ENCODE peak calls at places on chromosomes 4 and X, in four cellular contexts. Z is B cell; R is CD8-positive, alpha-beta T cell; W is pancreas. J is an unnamed sample.

GRCh38 chr4:177737387-177737965 is 295.2 kb upstream of the AGA start:
- DNase-seq in R (no peak), Z (no peak), W (no peak), J (no peak)

GRCh38 chrX:13398073-13398823 is 78.4 kb upstream of the ATXN3L start:
- DNase-seq in R (no peak), W (no peak), Z (no peak), J (peak)

GRCh38 chrX:2652106-2652505 is 39.0 kb upstream of the CD99 start:
- DNase-seq in W (no peak), Z (no peak), R (no peak), J (no peak)

GRCh38 chr4:182754895-182755294 is 162.3 kb downstream of the DCTD start:
- DNase-seq in R (no peak), W (no peak), Z (no peak), J (no peak)

GRCh38 chr4:39104255-39104654 is 42.2 kb downstream of the KLHL5 start:
- DNase-seq in W (no peak), Z (no peak), R (no peak), J (no peak)

GRCh38 chrX:150429577-150429976 is 66.5 kb downstream of the MAMLD1 start:
- DNase-seq in R (no peak), Z (no peak), W (no peak), J (peak)

GRCh38 chr4:44916406-44916805 is 190.1 kb upstream of the GNPDA2 start:
- DNase-seq in R (no peak), Z (no peak), W (no peak), J (no peak)

GRCh38 chr4:90121961-90122748 is 5.0 kb upstream of the CCSER1 start:
- DNase-seq in W (no peak), Z (no peak), R (no peak), J (no peak)

GRCh38 chr4:8895295-8895694 is 23.7 kb upstream of the HMX1 start:
- DNase-seq in Z (no peak), W (no peak), R (no peak), J (no peak)

GRCh38 chrX:112450810-112451209 is 228.9 kb downstream of the LHFPL1 start:
- DNase-seq in R (no peak), W (no peak), Z (no peak), J (no peak)

GRCh38 chr4:44725166-44725565 is 1.2 kb downstream of the GNPDA2 start:
- DNase-seq in Z (no peak), W (no peak), R (no peak), J (no peak)

GRCh38 chr4:6751611-6752485 is 30.7 kb upstream of the KIAA0232 start:
- DNase-seq in Z (no peak), R (no peak), W (no peak), J (no peak)

GRCh38 chr4:107736037-107736436 is 16.0 kb upstream of the PAPSS1 start:
- DNase-seq in Z (no peak), R (no peak), W (no peak), J (no peak)

DNA sequence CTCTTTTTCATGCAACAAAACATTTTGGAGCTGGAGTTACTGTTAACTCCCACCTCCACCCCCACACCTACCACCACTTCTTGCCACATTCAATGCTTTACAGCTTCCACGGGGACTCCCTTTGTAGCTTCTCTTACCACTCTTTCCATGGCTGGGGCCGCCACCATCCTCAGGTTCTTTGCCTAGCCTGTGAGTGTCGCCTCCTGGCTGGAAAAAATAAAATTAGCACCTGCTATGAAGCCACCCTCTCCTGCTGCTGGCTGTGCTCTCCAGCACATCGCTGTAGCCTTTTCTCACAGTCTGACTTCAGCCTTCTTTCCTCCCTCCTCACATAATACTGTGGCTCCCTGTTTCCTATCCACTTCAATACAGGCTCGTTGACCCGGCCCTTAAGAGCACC is 114.4 kb downstream of the FRAS1 start:
- DNase-seq in W (no peak), R (no peak), Z (no peak), J (no peak)
- TF ChIP-seq CTCF in W (no peak), R (no peak), Z (no peak), J (no peak)

GRCh38 chrX:39556056-39556455 is 541.7 kb downstream of the BCOR start:
- DNase-seq in R (no peak), W (no peak), Z (no peak), J (no peak)
- TF ChIP-seq CTCF in R (no peak), W (no peak), Z (no peak), J (no peak)

DNA sequence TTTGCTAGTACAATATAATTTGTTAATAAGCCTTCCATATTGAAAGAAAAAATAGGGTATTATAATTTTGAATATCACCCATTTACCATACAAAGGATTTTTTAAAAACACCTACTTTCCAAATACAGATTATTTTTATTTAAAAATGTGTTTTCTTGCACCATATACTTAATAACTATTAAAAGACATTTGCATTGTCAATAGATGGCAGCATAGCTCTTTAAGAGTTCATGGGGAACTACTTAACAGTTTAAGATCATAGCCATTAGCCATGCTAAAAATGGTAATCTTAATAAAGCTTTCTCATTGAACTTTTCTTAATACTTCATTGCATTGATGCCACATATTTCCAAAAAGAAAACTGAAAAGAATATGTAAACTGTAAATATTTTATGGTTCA is 1995.9 kb downstream of the C4orf33 start:
- DNase-seq in R (no peak), Z (no peak), W (no peak), J (no peak)
- TF ChIP-seq CTCF in R (no peak), Z (no peak), W (peak), J (peak)

DNA sequence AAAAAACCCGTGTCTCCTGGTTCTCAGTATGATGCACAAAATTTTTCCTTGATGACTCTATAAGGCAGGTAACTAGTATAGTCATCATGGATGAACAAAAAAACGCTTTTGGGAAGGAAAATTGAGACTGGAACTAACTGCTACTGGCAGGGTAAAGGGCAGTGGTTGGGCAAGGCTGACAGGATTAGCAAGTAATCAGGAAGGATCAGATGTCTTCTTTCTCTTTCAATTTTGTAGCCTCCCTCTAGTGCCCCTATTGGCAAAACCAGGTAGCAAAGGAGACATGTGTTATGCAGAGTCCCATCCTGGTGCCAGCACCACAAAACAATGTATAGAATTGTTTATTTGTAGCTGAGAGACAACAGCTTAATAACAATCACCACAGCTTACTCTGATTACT is 12.8 kb upstream of the SLITRK4 start:
- DNase-seq in R (no peak), W (no peak), Z (no peak), J (no peak)
- TF ChIP-seq CTCF in R (no peak), W (no peak), Z (no peak), J (no peak)

GRCh38 chr4:132646186-132646585 is 502.9 kb upstream of the PCDH10 start:
- DNase-seq in Z (no peak), R (no peak), W (no peak), J (no peak)

GRCh38 chr4:132642196-132642817 is 506.8 kb upstream of the PCDH10 start:
- DNase-seq in R (no peak), W (no peak), Z (no peak), J (peak)
- TF ChIP-seq CTCF in R (no peak), W (peak), Z (peak), J (peak)

DNA sequence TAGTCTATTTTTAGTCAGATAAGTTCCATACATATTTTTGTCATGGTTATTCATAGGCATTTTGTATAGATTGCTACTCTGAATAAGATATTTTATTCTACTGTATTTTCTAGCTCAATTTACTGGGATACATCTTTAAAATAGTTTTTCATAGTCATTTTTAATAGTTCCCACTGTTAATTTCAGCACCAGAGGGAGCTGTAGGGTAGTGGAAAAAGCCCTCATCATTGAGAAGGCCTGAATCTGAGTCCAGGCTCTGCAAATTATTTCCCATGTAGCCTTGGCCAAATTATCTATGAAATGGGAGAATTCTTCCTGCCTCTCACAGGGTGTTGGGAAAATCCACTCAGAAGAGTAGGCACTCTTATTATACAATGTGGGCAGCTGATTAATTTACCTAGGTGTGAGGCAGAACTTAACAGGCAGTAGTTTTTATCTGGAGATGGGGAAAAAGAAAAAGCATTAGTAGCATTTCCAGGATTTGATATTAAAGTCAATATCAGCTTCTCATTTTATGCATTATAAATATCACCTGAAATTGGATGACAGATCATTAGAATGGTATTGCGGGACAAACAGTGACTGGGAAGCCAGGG is 102.9 kb upstream of the PAQR3 start:
- DNase-seq in Z (no peak), R (no peak), W (no peak), J (peak)
- TF ChIP-seq CTCF in Z (no peak), R (no peak), W (no peak), J (peak)

GRCh38 chr4:134935320-134935719 is 733.7 kb upstream of the PABPC4L start:
- DNase-seq in R (no peak), W (no peak), Z (no peak), J (peak)
- TF ChIP-seq CTCF in R (no peak), W (no peak), Z (no peak), J (peak)

GRCh38 chr4:46804781-46805413 is 104.1 kb downstream of the COX7B2 start:
- DNase-seq in R (no peak), W (no peak), Z (no peak), J (no peak)
- TF ChIP-seq CTCF in R (no peak), W (no peak), Z (no peak), J (no peak)